ENCODE peak calls at places on chromosomes 3 and 15, in six cellular contexts. C is tibial nerve, B is HL-60, Z is PC-3, S is CD14-positive monocyte, H is mammary epithelial cell. X is an unnamed sample.
A peak's percentile ranks its signal among the peaks of the same experiment; 100 is the strongest.

GRCh38 chr3:89314454-89314853 is 207.0 kb downstream of the EPHA3 start:
- DNase-seq in C (no peak), B (no peak), Z (peak; percentile 61), S (no peak), H (peak; percentile 35), X (no peak)

GRCh38 chr3:185935465-185936263 is 2.1 kb downstream of the TRA2B start:
- DNase-seq in C (no peak), B (no peak), Z (no peak), S (no peak), H (peak; percentile 37), X (no peak)

GRCh38 chr3:30984855-30985793 is 90.7 kb upstream of the GADL1 start:
- DNase-seq in C (no peak), B (no peak), Z (peak; percentile 8), S (no peak), H (no peak), X (no peak)

GRCh38 chr3:150740733-150741496 is 22.1 kb downstream of the SIAH2 start:
- DNase-seq in C (no peak), B (no peak), Z (no peak), S (no peak), H (no peak), X (no peak)

GRCh38 chr15:83323296-83323711 is 38.8 kb upstream of the BNC1 start:
- DNase-seq in C (no peak), B (no peak), Z (peak; percentile 76), S (no peak), H (peak; percentile 60), X (no peak)

GRCh38 chr3:60893946-60894345 is 357.3 kb downstream of the FHIT start:
- DNase-seq in C (no peak), B (no peak), Z (no peak), S (no peak), H (no peak), X (no peak)

GRCh38 chr3:169666501-169667379 is 3.2 kb upstream of the MECOM start:
- DNase-seq in C (no peak), B (no peak), Z (no peak), S (no peak), H (no peak), X (no peak)

GRCh38 chr3:50340404-50341329 is at the start of gene RASSF1:
- DNase-seq in C (peak; percentile 76), B (peak; percentile 95), Z (no peak), S (no peak), H (no peak), X (no peak)

GRCh38 chr15:57345584-57345983 is 30.7 kb upstream of the CGNL1 start:
- DNase-seq in C (no peak), B (peak; percentile 58), Z (peak; percentile 19), S (no peak), H (no peak), X (no peak)

GRCh38 chr15:91263632-91264477 is 163.8 kb downstream of the SV2B start:
- DNase-seq in C (peak; percentile 84), B (peak; percentile 63), Z (no peak), S (no peak), H (peak; percentile 52), X (no peak)

GRCh38 chr15:95325763-95326688 is 1004.5 kb upstream of the NR2F2 start:
- DNase-seq in C (peak; percentile 39), B (no peak), Z (peak; percentile 59), S (no peak), H (no peak), X (no peak)

GRCh38 chr15:34708422-34708821 is 46.4 kb downstream of the GJD2 start:
- DNase-seq in C (no peak), B (peak; percentile 6), Z (peak; percentile 55), S (no peak), H (peak; percentile 42), X (no peak)

GRCh38 chr15:76162784-76163428 is 103.1 kb downstream of the TMEM266 start:
- DNase-seq in C (no peak), B (no peak), Z (no peak), S (no peak), H (no peak), X (no peak)

GRCh38 chr3:131083190-131083863 is 56.6 kb downstream of the NEK11 start:
- DNase-seq in C (no peak), B (no peak), Z (no peak), S (no peak), H (no peak), X (no peak)

GRCh38 chr3:155292133-155292532 is 1.4 kb downstream of the STRIT1 start:
- DNase-seq in C (no peak), B (no peak), Z (no peak), S (no peak), H (no peak), X (no peak)

GRCh38 chr3:69020857-69021256 is 7.4 kb upstream of the EOGT start:
- DNase-seq in C (no peak), B (no peak), Z (no peak), S (no peak), H (no peak), X (no peak)
- TF ChIP-seq CTCF in C (no peak), B (no peak), Z (no peak), S (no peak), H (no peak), X (no peak)

GRCh38 chr3:175149675-175150074 is 290.5 kb downstream of the NAALADL2 start:
- DNase-seq in C (no peak), B (no peak), Z (peak; percentile 76), S (no peak), H (peak; percentile 84), X (no peak)

GRCh38 chr3:175150812-175151411 is 291.8 kb downstream of the NAALADL2 start:
- DNase-seq in C (no peak), B (no peak), Z (peak; percentile 96), S (no peak), H (peak; percentile 100), X (no peak)

GRCh38 chr3:175144368-175144767 is 285.2 kb downstream of the NAALADL2 start:
- DNase-seq in C (no peak), B (no peak), Z (no peak), S (no peak), H (no peak), X (no peak)

GRCh38 chr3:175146258-175146657 is 287.1 kb downstream of the NAALADL2 start:
- DNase-seq in C (no peak), B (no peak), Z (peak; percentile 50), S (no peak), H (no peak), X (no peak)
- TF ChIP-seq CTCF in C (no peak), B (no peak), Z (peak; percentile 70), S (no peak), H (no peak), X (no peak)

GRCh38 chr3:128590948-128591347 is 59.7 kb downstream of the RPN1 start:
- DNase-seq in C (no peak), B (peak; percentile 86), Z (peak; percentile 19), S (no peak), H (no peak), X (no peak)
- TF ChIP-seq CTCF in C (no peak), B (peak; percentile 23), Z (peak; percentile 41), S (no peak), H (no peak), X (no peak)

GRCh38 chr3:148075829-148076716 is 621.6 kb upstream of the AGTR1 start:
- DNase-seq in C (no peak), B (no peak), Z (peak; percentile 57), S (no peak), H (peak; percentile 33), X (no peak)
- TF ChIP-seq CTCF in C (peak; percentile 80), B (no peak), Z (peak; percentile 81), S (no peak), H (peak; percentile 60), X (no peak)

DNA sequence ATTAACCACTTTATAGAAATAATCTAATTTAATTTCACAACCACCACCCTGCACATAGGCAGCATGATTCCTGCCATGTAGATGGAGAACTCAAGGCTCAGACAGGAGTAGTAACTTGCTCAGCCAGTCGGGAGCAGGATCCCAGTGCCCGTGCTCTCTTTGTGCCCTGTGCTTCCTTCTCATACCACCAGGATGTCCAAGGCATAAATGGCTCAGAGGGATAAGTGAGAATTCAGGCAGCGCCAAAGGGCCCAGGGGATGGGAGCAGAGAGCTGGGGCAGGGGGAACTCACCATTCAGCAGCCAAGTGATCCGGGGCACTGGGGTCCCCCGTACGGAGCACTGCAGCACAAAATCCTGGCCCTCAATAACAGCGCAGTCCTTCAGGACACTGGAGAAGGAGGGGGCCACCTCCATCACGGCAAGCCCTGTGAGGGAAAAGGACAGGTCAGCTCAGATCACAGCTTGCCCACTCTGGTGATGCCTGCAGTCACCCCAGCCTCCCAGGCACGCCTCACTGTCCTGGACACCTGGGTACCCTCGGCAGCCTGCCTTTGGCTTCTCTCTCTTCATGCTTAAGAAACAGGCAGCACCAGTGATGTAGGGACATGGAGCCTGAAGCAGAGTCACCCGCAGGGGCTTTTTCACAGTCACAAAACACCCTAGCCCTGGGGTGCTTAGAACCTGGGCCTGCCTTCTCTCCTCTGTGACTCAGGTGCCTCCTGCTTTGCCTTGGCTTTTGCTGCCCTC is 141.0 kb upstream of the HACD2 start:
- DNase-seq in C (no peak), B (no peak), Z (no peak), S (no peak), H (no peak), X (no peak)
- TF ChIP-seq CTCF in C (no peak), B (no peak), Z (peak; percentile 16), S (no peak), H (no peak), X (no peak)

DNA sequence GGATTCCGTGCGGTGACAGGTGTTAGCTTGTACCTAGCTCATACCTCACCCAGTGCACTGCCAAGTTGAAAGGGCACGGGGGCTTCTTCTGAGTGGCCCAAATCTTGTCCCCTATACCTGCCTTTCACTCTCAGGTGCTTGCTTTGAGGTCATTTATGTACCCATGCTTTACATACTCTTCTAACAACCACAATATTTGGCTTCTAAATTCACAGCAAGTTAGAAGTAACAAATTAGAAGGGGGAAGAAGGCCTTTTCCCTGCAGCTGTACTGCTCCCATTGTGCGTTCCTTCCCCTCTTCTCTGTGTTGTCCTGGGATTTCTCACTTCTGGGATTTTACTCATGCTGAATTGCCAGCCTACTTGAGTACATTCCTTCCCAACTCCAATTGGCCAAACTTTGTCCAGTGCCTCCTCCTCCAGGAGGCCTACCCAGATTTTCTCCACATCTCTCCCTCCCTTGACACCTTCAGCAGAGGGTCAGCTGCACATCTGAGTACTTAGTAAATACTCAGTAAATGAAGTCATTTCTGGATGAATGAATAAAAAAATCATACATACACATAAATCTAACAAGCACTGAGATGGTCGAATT is 66.5 kb upstream of the POLG start:
- DNase-seq in C (no peak), B (no peak), Z (no peak), S (no peak), H (no peak), X (no peak)
- TF ChIP-seq CTCF in C (no peak), B (no peak), Z (no peak), S (no peak), H (no peak), X (no peak)

GRCh38 chr3:138835177-138835757 is 539 bp upstream of the PIK3CB start:
- DNase-seq in C (no peak), B (no peak), Z (no peak), S (no peak), H (no peak), X (no peak)

GRCh38 chr3:138829886-138830510 is 4.7 kb downstream of the PIK3CB start:
- DNase-seq in C (no peak), B (no peak), Z (no peak), S (no peak), H (no peak), X (no peak)

GRCh38 chr3:138834359-138835176 is at the start of gene PIK3CB:
- DNase-seq in C (peak; percentile 73), B (peak; percentile 91), Z (peak; percentile 87), S (peak; percentile 84), H (peak; percentile 86), X (peak; percentile 27)

GRCh38 chr3:138829097-138829496 is 5.6 kb downstream of the PIK3CB start:
- DNase-seq in C (no peak), B (no peak), Z (no peak), S (no peak), H (no peak), X (no peak)

GRCh38 chr3:138833908-138834358 is 795 bp downstream of the PIK3CB start:
- DNase-seq in C (no peak), B (peak; percentile 64), Z (no peak), S (no peak), H (peak; percentile 39), X (no peak)
- TF ChIP-seq CTCF in C (no peak), B (no peak), Z (no peak), S (no peak), H (no peak), X (no peak)